ENCODE peak calls at places on chromosomes 4 and X, in six cellular contexts. D, O, Z, W, E and A are unnamed samples.

GRCh38 chr4:151095142-151095541 is 4.3 kb upstream of the RPS3A start:
- DNase-seq in D (no peak), O (no peak), Z (no peak), W (no peak), E (no peak), A (no peak)

GRCh38 chr4:119184128-119184527 is 28.4 kb upstream of the USP53 start:
- DNase-seq in D (no peak), O (no peak), Z (no peak), W (no peak), E (no peak), A (no peak)

GRCh38 chr4:186881521-186882220 is 158.0 kb upstream of the FAT1 start:
- DNase-seq in D (no peak), O (peak), Z (no peak), W (no peak), E (no peak), A (peak)

GRCh38 chr4:140052050-140052449 is 101.9 kb downstream of the MAML3 start:
- DNase-seq in D (no peak), O (peak), Z (peak), W (peak), E (peak), A (peak)

GRCh38 chr4:3220586-3221494 is 28.1 kb upstream of the MSANTD1 start:
- DNase-seq in D (no peak), O (no peak), Z (no peak), W (no peak), E (no peak), A (no peak)

GRCh38 chr4:2318476-2318875 is 56.6 kb upstream of the MXD4 start:
- DNase-seq in D (no peak), O (no peak), Z (no peak), W (no peak), E (no peak), A (no peak)

GRCh38 chrX:107537815-107538214 is 88.4 kb downstream of the FRMPD3 start:
- DNase-seq in D (peak), O (peak), Z (peak), W (peak), E (peak), A (peak)

GRCh38 chrX:39802906-39803305 is 294.9 kb downstream of the BCOR start:
- DNase-seq in D (no peak), O (no peak), Z (no peak), W (no peak), E (no peak), A (no peak)

GRCh38 chr4:20028694-20029093 is 223.0 kb upstream of the SLIT2 start:
- DNase-seq in D (no peak), O (peak), Z (no peak), W (no peak), E (no peak), A (peak)

GRCh38 chrX:130098202-130098552 is 12.1 kb downstream of the ELF4 start:
- DNase-seq in D (no peak), O (no peak), Z (no peak), W (no peak), E (no peak), A (no peak)

GRCh38 chr4:76195326-76195725 is 18.3 kb downstream of the SCARB2 start:
- DNase-seq in D (no peak), O (no peak), Z (no peak), W (no peak), E (no peak), A (no peak)

GRCh38 chrX:71095555-71095970 is at the start of gene FOXO4:
- DNase-seq in D (peak), O (peak), Z (peak), W (peak), E (peak), A (peak)

GRCh38 chr4:124931050-124931449 is 218.5 kb upstream of the ANKRD50 start:
- DNase-seq in D (no peak), O (peak), Z (no peak), W (no peak), E (no peak), A (no peak)

GRCh38 chrX:20729421-20729820 is 462.7 kb upstream of the RPS6KA3 start:
- DNase-seq in D (no peak), O (no peak), Z (no peak), W (no peak), E (no peak), A (peak)

GRCh38 chrX:48467331-48467761 is 2.7 kb downstream of the SLC38A5 start:
- DNase-seq in D (no peak), O (no peak), Z (no peak), W (no peak), E (peak), A (peak)

GRCh38 chr4:102610007-102610406 is 108.8 kb downstream of the NFKB1 start:
- DNase-seq in D (no peak), O (peak), Z (no peak), W (no peak), E (no peak), A (no peak)

GRCh38 chr4:138665851-138666250 is 349.7 kb upstream of the NOCT start:
- DNase-seq in D (no peak), O (no peak), Z (no peak), W (no peak), E (no peak), A (no peak)

GRCh38 chrX:65723706-65724105 is 56.3 kb downstream of the MSN start:
- DNase-seq in D (no peak), O (peak), Z (peak), W (no peak), E (no peak), A (peak)

GRCh38 chrX:38225093-38225492 is 4.4 kb upstream of the SRPX start:
- DNase-seq in D (no peak), O (peak), Z (no peak), W (peak), E (peak), A (peak)

GRCh38 chrX:5632061-5632614 is 596.5 kb downstream of the NLGN4X start:
- DNase-seq in D (no peak), O (no peak), Z (no peak), W (peak), E (peak), A (no peak)

GRCh38 chr4:122047706-122048425 is 96.0 kb upstream of the TRPC3 start:
- DNase-seq in D (no peak), O (no peak), Z (no peak), W (no peak), E (no peak), A (no peak)

GRCh38 chr4:13654158-13654797 is 26.8 kb upstream of the BOD1L1 start:
- DNase-seq in D (peak), O (peak), Z (peak), W (peak), E (peak), A (peak)

GRCh38 chr4:165692082-165692481 is 181.0 kb upstream of the TLL1 start:
- DNase-seq in D (no peak), O (no peak), Z (no peak), W (no peak), E (no peak), A (no peak)

GRCh38 chr4:76055005-76055404 is 19.1 kb upstream of the CXCL11 start:
- DNase-seq in D (no peak), O (no peak), Z (peak), W (no peak), E (no peak), A (no peak)

GRCh38 chrX:37910186-37910585 is 62.8 kb upstream of the DYNLT3 start:
- DNase-seq in D (no peak), O (no peak), Z (no peak), W (no peak), E (no peak), A (no peak)

GRCh38 chr4:150402968-150403367 is 179.0 kb upstream of the MAB21L2 start:
- DNase-seq in D (peak), O (peak), Z (peak), W (peak), E (no peak), A (no peak)

GRCh38 chrX:68372665-68373064 is 60.6 kb downstream of the OPHN1 start:
- DNase-seq in D (no peak), O (no peak), Z (no peak), W (no peak), E (no peak), A (no peak)

GRCh38 chr4:150010525-150011126 is 67.6 kb upstream of the DCLK2 start:
- DNase-seq in D (peak), O (peak), Z (peak), W (peak), E (peak), A (peak)

GRCh38 chr4:79865253-79865652 is 207.8 kb downstream of the ANTXR2 start:
- DNase-seq in D (no peak), O (peak), Z (no peak), W (no peak), E (peak), A (peak)

GRCh38 chrX:155031657-155032056 is 5.0 kb downstream of the FUNDC2 start:
- DNase-seq in D (no peak), O (no peak), Z (no peak), W (no peak), E (no peak), A (no peak)

GRCh38 chrX:130560558-130560957 is 158.8 kb downstream of the RBMX2 start:
- DNase-seq in D (no peak), O (no peak), Z (no peak), W (no peak), E (no peak), A (no peak)

GRCh38 chrX:8815460-8816065 is 14.4 kb upstream of the FAM9A start:
- DNase-seq in D (peak), O (peak), Z (peak), W (peak), E (peak), A (peak)

GRCh38 chr4:126582737-126583136 is 1050.0 kb upstream of the INTU start:
- DNase-seq in D (no peak), O (peak), Z (peak), W (peak), E (peak), A (peak)

GRCh38 chrX:119502727-119503483 is 34.7 kb downstream of the SLC25A5 start:
- DNase-seq in D (no peak), O (peak), Z (no peak), W (no peak), E (no peak), A (peak)

GRCh38 chrX:40154853-40155616 is 57.3 kb upstream of the BCOR start:
- DNase-seq in D (peak), O (peak), Z (peak), W (peak), E (peak), A (peak)

GRCh38 chr4:8641256-8641655 is 48.7 kb downstream of the CPZ start:
- DNase-seq in D (no peak), O (no peak), Z (no peak), W (no peak), E (no peak), A (no peak)

GRCh38 chrX:30949554-30949953 is 60.5 kb upstream of the TAB3 start:
- DNase-seq in D (no peak), O (no peak), Z (no peak), W (peak), E (peak), A (no peak)

GRCh38 chr4:10482913-10483312 is 25.7 kb upstream of the ZNF518B start:
- DNase-seq in D (no peak), O (no peak), Z (no peak), W (no peak), E (no peak), A (no peak)

GRCh38 chr4:77142642-77143020 is 14.4 kb upstream of the CCNG2 start:
- DNase-seq in D (no peak), O (no peak), Z (no peak), W (no peak), E (no peak), A (no peak)

GRCh38 chrX:149021164-149021563 is 483.9 kb downstream of the IDS start:
- DNase-seq in D (no peak), O (no peak), Z (no peak), W (no peak), E (no peak), A (no peak)
- H3K4me3 ChIP-seq in D (no peak), O (no peak), Z (no peak), W (no peak), E (no peak), A (no peak)

GRCh38 chr4:85725727-85726170 is 250.8 kb downstream of the ARHGAP24 start:
- DNase-seq in D (no peak), O (no peak), Z (peak), W (no peak), E (peak), A (peak)
- H3K9ac ChIP-seq in D (no peak), O (no peak), Z (no peak), W (no peak), E (no peak), A (no peak)

DNA sequence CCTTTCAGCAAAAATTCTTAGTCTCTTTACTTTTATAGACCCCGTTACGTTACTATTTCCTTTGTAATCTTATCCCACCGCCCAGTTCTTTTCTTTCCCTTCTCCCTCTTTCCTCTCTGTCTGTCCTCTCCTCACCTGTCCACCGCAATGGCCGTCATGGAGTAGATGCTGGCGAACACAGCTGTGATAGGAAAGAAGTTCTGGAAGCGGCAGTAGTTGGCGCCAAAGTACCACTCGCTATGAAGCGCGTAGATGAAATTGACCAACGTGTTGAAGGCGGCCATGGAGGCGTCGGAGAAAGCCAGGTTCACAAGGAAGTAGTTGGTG is 829 bp downstream of the TACR3 start:
- DNase-seq in D (no peak), O (no peak), Z (no peak), W (no peak), E (peak), A (no peak)
- H3K4me3 ChIP-seq in D (peak), O (no peak), Z (no peak), W (peak), E (peak), A (no peak)

DNA sequence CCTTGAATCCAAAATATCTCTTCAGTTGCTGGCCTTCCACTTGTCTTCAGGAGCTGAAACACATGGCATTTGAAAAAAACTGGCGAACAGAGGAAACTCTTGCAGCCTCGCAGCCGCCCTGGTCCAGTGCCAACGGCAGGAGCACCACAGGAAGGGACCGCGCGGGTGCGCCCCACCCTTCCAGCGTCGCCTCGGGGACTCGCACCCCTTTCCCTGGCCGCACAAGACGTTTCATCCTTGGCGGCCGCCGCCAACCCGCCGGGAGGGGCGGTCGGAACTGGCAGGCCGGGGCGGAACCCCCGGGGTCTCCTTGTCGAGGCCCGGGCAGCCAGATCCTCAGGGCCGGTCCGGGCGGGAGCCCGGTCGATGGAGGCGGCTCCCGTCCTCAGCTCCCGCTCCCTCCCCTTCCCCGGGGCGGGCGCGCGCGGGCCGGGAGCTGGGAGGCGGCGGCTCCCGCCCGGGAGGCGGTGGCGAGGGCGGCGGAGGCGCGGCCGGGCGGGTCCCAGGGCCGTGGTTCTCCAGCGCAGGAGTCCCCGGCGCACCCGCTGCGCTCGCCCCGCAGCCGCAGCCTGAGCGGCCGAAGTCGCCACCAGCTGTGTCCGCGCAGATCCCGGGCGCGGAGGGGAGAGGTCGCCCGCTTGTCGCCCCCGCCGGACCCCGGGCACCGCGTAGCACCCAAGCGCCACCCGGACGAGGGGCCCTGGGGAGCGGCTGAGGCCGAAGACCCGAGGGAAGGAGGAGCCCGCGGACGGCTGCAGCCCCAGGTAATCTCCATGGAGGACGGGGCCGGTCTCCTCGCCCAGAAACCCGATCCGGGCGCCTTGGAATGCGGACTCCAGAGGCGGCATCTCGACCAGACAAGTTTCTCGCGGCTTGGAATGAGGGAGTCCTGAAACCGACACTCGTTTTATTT is 882 bp upstream of the NDST3 start:
- DNase-seq in D (peak), O (peak), Z (no peak), W (peak), E (peak), A (peak)
- H3K9ac ChIP-seq in D (peak), O (no peak), Z (no peak), W (no peak), E (peak), A (no peak)

GRCh38 chrX:153830632-153831434 is 489 bp upstream of the PDZD4 start:
- DNase-seq in D (peak), O (no peak), Z (no peak), W (peak), E (no peak), A (peak)
- H3K4me3 ChIP-seq in D (no peak), O (no peak), Z (no peak), W (no peak), E (no peak), A (no peak)

DNA sequence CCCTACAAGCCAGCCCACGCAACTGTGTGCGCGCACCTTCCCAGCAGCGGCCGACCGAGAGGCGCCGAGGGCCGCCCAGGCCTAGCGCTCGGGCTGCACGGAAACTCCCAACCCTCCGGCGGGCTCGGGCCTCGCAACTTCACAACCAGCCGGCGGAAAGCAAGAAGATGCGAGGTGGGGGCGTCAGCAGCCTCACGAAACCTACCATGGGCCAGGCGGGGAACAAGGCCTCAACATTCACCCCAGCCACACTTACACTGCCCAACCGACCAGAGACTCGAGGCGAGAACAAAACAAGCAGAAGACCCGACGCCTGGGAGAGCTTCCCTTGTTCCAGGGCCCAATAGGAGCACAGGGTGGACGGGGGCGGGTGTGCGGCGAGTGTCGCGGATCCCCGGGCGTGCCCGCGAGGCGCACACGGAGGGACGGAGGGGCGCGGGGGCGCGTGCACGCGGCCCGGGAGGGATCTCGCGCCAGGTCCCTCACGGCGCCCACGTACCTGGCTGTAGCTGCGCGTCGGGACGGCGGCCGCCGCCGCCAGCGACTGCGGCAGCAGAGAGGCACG is 636 bp downstream of the GRSF1 start:
- DNase-seq in D (peak), O (peak), Z (peak), W (peak), E (peak), A (peak)
- H3K9ac ChIP-seq in D (peak), O (peak), Z (peak), W (peak), E (peak), A (peak)